ENCODE peak calls at places on chromosome X, in six cellular contexts. G is IMR-90, Q is pancreas, S is HCT116, B is B cell, L is tibial artery. T is an unnamed sample.

GRCh38 chrX:152619897-152620296 is 17.8 kb upstream of the GABRQ start:
- DNase-seq in B (no peak), Q (no peak), L (no peak), G (no peak), S (no peak), T (no peak)

GRCh38 chrX:139851730-139852129 is 81.1 kb downstream of the ATP11C start:
- DNase-seq in L (no peak), Q (no peak), G (peak), S (no peak), B (no peak), T (no peak)

GRCh38 chrX:125765347-125765746 is 400.7 kb downstream of the DCAF12L2 start:
- DNase-seq in G (no peak), Q (no peak), B (no peak), S (no peak), L (no peak), T (no peak)

GRCh38 chrX:19954707-19955106 is 36.2 kb downstream of the BCLAF3 start:
- DNase-seq in S (no peak), Q (no peak), L (no peak), G (peak), B (no peak), T (no peak)

GRCh38 chrX:153642313-153642654 is 4.7 kb upstream of the DUSP9 start:
- DNase-seq in L (no peak), G (no peak), Q (peak), B (peak), S (no peak), T (no peak)

GRCh38 chrX:15849555-15849954 is 5.1 kb downstream of the AP1S2 start:
- DNase-seq in S (no peak), L (no peak), B (no peak), G (no peak), Q (no peak), T (no peak)

GRCh38 chrX:10233173-10233572 is 76.4 kb downstream of the CLCN4 start:
- DNase-seq in L (no peak), S (no peak), G (peak), B (no peak), Q (no peak), T (no peak)

GRCh38 chrX:30612250-30612655 is 34.7 kb upstream of the TASL start:
- DNase-seq in L (no peak), B (no peak), S (no peak), G (no peak), Q (no peak), T (no peak)

GRCh38 chrX:45009371-45010000 is 136.5 kb downstream of the KDM6A start:
- DNase-seq in Q (no peak), B (no peak), S (no peak), L (no peak), G (peak), T (no peak)

GRCh38 chrX:65894138-65894537 is 145.7 kb downstream of the VSIG4 start:
- DNase-seq in G (no peak), L (no peak), Q (no peak), B (peak), S (no peak), T (no peak)

GRCh38 chrX:150649096-150649870 is 43.9 kb upstream of the MTMR1 start:
- DNase-seq in Q (no peak), G (peak), B (no peak), S (no peak), L (no peak), T (peak)

GRCh38 chrX:65586491-65586890 is 51.9 kb upstream of the LAS1L start:
- DNase-seq in B (no peak), S (no peak), L (no peak), G (peak), Q (no peak), T (no peak)

GRCh38 chrX:16839852-16840460 is 30.2 kb downstream of the RBBP7 start:
- DNase-seq in S (no peak), Q (no peak), L (no peak), B (no peak), G (peak), T (no peak)

GRCh38 chrX:105658136-105658535 is 164.2 kb upstream of the NRK start:
- DNase-seq in B (no peak), L (no peak), S (no peak), Q (no peak), G (no peak), T (no peak)

GRCh38 chrX:40147399-40148188 is 49.8 kb upstream of the BCOR start:
- DNase-seq in G (no peak), Q (no peak), S (no peak), B (no peak), L (no peak), T (no peak)

GRCh38 chrX:140525448-140525847 is 20.6 kb upstream of the SOX3 start:
- DNase-seq in B (no peak), S (no peak), L (no peak), G (peak), Q (no peak), T (no peak)

GRCh38 chrX:110866421-110866820 is 70.8 kb upstream of the CHRDL1 start:
- DNase-seq in S (no peak), G (no peak), L (no peak), B (no peak), Q (no peak), T (no peak)

GRCh38 chrX:53089224-53089842 is 4.6 kb upstream of the KANTR start:
- DNase-seq in B (peak), S (peak), L (no peak), Q (no peak), G (peak), T (no peak)

GRCh38 chrX:12791253-12792228 is at the start of gene PRPS2:
- DNase-seq in S (no peak), G (peak), Q (peak), B (peak), L (peak), T (peak)

GRCh38 chrX:13937370-13938052 is 92.2 kb downstream of the GEMIN8 start:
- DNase-seq in G (peak), S (no peak), Q (no peak), B (peak), L (peak), T (no peak)

GRCh38 chrX:5726246-5726645 is 502.4 kb downstream of the NLGN4X start:
- DNase-seq in L (no peak), S (no peak), B (no peak), G (no peak), Q (no peak), T (no peak)

GRCh38 chrX:133444952-133445831 is 29.9 kb upstream of the GPC4 start:
- DNase-seq in Q (no peak), G (no peak), B (no peak), L (no peak), S (peak), T (peak)

GRCh38 chrX:135639066-135639815 is 74.2 kb upstream of the CT45A1 start:
- DNase-seq in B (no peak), Q (no peak), L (no peak), G (no peak), S (no peak), T (no peak)

GRCh38 chrX:130296743-130297142 is 28.0 kb upstream of the ZNF280C start:
- DNase-seq in B (no peak), Q (no peak), G (peak), L (no peak), S (no peak), T (no peak)

GRCh38 chrX:148067285-148067684 is 86.1 kb downstream of the FMR1NB start:
- DNase-seq in L (no peak), B (no peak), G (no peak), Q (no peak), S (no peak), T (no peak)

GRCh38 chrX:133493366-133493765 is 78.1 kb upstream of the GPC4 start:
- DNase-seq in L (no peak), S (no peak), Q (no peak), G (no peak), B (no peak), T (no peak)

GRCh38 chrX:1392376-1393130 is 640 bp upstream of the SLC25A6 start:
- DNase-seq in B (peak), S (no peak), G (peak), L (peak), Q (peak), T (peak)

GRCh38 chrX:114635986-114636385 is 52.1 kb downstream of the HTR2C start:
- DNase-seq in L (no peak), Q (no peak), G (no peak), B (no peak), S (no peak), T (no peak)

GRCh38 chrX:133229361-133229760 is 11.2 kb upstream of the TFDP3 start:
- DNase-seq in B (no peak), Q (no peak), S (peak), L (no peak), G (peak), T (no peak)

GRCh38 chrX:39944416-39944815 is 153.3 kb downstream of the BCOR start:
- DNase-seq in L (no peak), S (no peak), G (no peak), Q (no peak), B (no peak), T (no peak)

GRCh38 chrX:148500428-148501120 is at the start of gene AFF2:
- DNase-seq in G (no peak), L (no peak), Q (peak), S (no peak), B (peak), T (peak)

GRCh38 chrX:25013593-25014365 is 2.0 kb downstream of the ARX start:
- DNase-seq in B (peak), G (no peak), S (no peak), Q (no peak), L (no peak), T (no peak)

GRCh38 chrX:85140963-85141362 is 102.6 kb downstream of the SATL1 start:
- DNase-seq in Q (no peak), L (no peak), S (no peak), B (no peak), G (no peak), T (no peak)

GRCh38 chrX:50071507-50071906 is 129.3 kb downstream of the AKAP4 start:
- DNase-seq in S (no peak), G (no peak), B (no peak), L (no peak), Q (no peak), T (no peak)

GRCh38 chrX:7996414-7996813 is 69.2 kb upstream of the PNPLA4 start:
- DNase-seq in G (peak), L (no peak), B (peak), S (no peak), Q (no peak), T (peak)

DNA sequence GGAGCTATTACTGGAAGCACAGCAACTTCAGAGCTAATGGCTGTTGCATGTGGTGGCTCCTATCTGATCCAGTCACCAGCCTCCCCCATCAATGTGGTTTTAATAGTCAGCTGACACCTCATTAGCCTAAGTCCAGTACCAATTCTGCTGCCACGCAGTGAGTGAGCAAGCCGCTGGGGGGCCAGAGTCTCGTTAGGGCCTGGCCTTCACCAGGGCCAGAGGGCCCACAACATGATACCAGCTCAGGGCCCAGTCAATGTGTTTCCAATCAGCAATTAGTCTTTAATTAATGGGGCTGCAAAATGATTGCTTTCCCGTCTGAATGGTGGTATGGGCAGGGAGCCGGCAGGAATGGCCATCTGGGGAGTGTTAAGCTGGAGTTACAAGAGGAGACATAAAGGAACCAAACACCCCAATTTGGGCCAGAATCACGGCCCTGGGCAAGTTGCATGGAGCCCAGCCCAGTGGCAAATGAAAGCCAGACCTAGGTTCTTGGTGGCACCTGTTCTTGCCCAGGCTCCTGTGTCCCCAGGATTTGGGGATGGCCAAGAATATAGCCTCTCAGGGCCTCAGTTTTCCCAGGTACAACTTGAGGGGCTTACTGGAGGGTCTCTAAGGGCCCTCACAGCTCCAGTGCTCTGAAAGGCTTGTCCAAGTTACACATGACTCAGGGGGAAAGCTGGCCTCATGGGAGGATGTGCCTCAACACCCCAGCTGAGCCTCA is 119.2 kb downstream of the EFNB1 start:
- DNase-seq in S (no peak), G (no peak), B (no peak), L (no peak), Q (no peak), T (no peak)
- TF ChIP-seq CTCF in S (no peak), G (peak), B (no peak), L (no peak), Q (no peak), T (no peak)

DNA sequence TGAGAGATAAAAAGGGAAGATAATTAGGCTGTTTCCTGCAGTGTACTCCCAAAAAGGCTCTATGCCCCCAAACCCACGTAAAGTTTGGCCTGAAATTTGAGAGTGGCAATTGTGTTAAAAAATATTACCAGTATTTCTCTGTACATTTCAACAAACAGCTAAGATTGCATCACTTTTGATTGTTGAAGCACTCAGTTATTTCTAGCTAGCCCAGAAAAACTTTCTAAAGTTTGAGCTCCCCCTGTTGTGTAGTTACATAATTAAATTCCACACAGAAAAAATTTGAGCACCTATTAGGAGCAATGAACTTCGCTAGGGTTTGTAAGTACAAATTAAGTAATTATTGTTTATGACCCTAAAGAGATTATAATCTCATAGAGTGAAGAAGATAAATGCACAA is 109.4 kb downstream of the DLG3 start:
- DNase-seq in G (peak), Q (no peak), S (no peak), L (no peak), B (no peak), T (no peak)
- TF ChIP-seq CTCF in G (peak), Q (no peak), S (no peak), L (no peak), B (no peak), T (no peak)

GRCh38 chrX:83759872-83760271 is 101.1 kb upstream of the CYLC1 start:
- DNase-seq in G (peak), Q (no peak), B (peak), L (no peak), S (no peak), T (no peak)
- TF ChIP-seq CTCF in G (peak), Q (peak), B (peak), L (peak), S (peak), T (no peak)

DNA sequence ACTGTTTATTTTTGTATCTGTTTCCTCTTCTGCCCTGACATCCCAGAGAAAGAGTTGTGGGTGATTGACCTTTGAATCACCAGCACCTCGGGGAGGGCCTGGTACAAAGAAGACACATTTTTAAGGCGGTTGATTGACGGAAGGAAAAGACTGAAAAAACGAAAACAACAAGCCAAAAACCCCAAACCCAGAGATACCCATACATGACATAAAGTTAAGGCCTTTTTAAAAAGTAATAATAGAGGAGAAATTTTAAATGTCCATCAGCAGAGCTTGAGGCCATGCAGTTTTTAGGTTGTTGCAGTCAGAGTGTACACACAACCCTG is 110.0 kb downstream of the GNL3L start:
- DNase-seq in B (no peak), S (no peak), L (no peak), G (no peak), Q (no peak), T (no peak)
- TF ChIP-seq CTCF in B (no peak), S (no peak), L (no peak), G (no peak), Q (no peak), T (no peak)